ENCODE peak calls at places on chromosomes 6 and 20, in seven cellular contexts. One of them, this sample, is unnamed.

GRCh38 chr20:44212792-44213191 is 2.2 kb upstream of the OSER1 start:
- DNase-seq in tibial nerve: no peak
- DNase-seq in SJSA1: no peak
- DNase-seq in right lobe of liver: no peak
- DNase-seq in SK-N-MC: no peak
- DNase-seq in adrenal gland: no peak
- DNase-seq in HepG2: no peak
- DNase-seq in this sample: no peak

GRCh38 chr6:148500402-148500801 is 157.8 kb downstream of the SASH1 start:
- DNase-seq in tibial nerve: no peak
- DNase-seq in SJSA1: no peak
- DNase-seq in right lobe of liver: no peak
- DNase-seq in SK-N-MC: no peak
- DNase-seq in adrenal gland: no peak
- DNase-seq in HepG2: no peak
- DNase-seq in this sample: no peak

GRCh38 chr6:56851541-56852248 is 103.2 kb upstream of the BEND6 start:
- DNase-seq in tibial nerve: no peak
- DNase-seq in SJSA1: peak; percentile 75
- DNase-seq in right lobe of liver: no peak
- DNase-seq in SK-N-MC: peak; percentile 32
- DNase-seq in adrenal gland: peak; percentile 69
- DNase-seq in HepG2: peak; percentile 72
- DNase-seq in this sample: peak; percentile 65

GRCh38 chr6:30684386-30685156 is 1.9 kb downstream of the PPP1R18 start:
- DNase-seq in tibial nerve: no peak
- DNase-seq in SJSA1: peak; percentile 66
- DNase-seq in right lobe of liver: peak; percentile 74
- DNase-seq in SK-N-MC: no peak
- DNase-seq in adrenal gland: peak; percentile 45
- DNase-seq in HepG2: no peak
- DNase-seq in this sample: peak; percentile 36

GRCh38 chr20:31869942-31870702 is at the start of the genes DUSP15 and TTLL9:
- DNase-seq in tibial nerve: peak; percentile 29
- DNase-seq in SJSA1: peak; percentile 47
- DNase-seq in right lobe of liver: peak; percentile 55
- DNase-seq in SK-N-MC: no peak
- DNase-seq in adrenal gland: peak; percentile 67
- DNase-seq in HepG2: no peak
- DNase-seq in this sample: no peak

GRCh38 chr6:2546941-2547716 is 203.6 kb downstream of the MYLK4 start:
- DNase-seq in tibial nerve: no peak
- DNase-seq in SJSA1: no peak
- DNase-seq in right lobe of liver: no peak
- DNase-seq in SK-N-MC: no peak
- DNase-seq in adrenal gland: no peak
- DNase-seq in HepG2: no peak
- DNase-seq in this sample: no peak

GRCh38 chr6:117280922-117281321 is 15.6 kb downstream of the VGLL2 start:
- DNase-seq in tibial nerve: no peak
- DNase-seq in SJSA1: no peak
- DNase-seq in right lobe of liver: no peak
- DNase-seq in SK-N-MC: no peak
- DNase-seq in adrenal gland: no peak
- DNase-seq in HepG2: peak; percentile 13
- DNase-seq in this sample: no peak

GRCh38 chr6:20827798-20828197 is 293.5 kb downstream of the CDKAL1 start:
- DNase-seq in tibial nerve: no peak
- DNase-seq in SJSA1: no peak
- DNase-seq in right lobe of liver: no peak
- DNase-seq in SK-N-MC: no peak
- DNase-seq in adrenal gland: no peak
- DNase-seq in HepG2: no peak
- DNase-seq in this sample: no peak

GRCh38 chr20:56440346-56441007 is 27.9 kb upstream of the RTF2 start:
- DNase-seq in tibial nerve: no peak
- DNase-seq in SJSA1: no peak
- DNase-seq in right lobe of liver: no peak
- DNase-seq in SK-N-MC: no peak
- DNase-seq in adrenal gland: no peak
- DNase-seq in HepG2: no peak
- DNase-seq in this sample: no peak

GRCh38 chr6:46098678-46099077 is 31.1 kb upstream of the ENPP4 start:
- DNase-seq in tibial nerve: no peak
- DNase-seq in SJSA1: no peak
- DNase-seq in right lobe of liver: peak; percentile 45
- DNase-seq in SK-N-MC: no peak
- DNase-seq in adrenal gland: peak; percentile 35
- DNase-seq in HepG2: peak; percentile 68
- DNase-seq in this sample: no peak

GRCh38 chr20:23126281-23127061 is 40.3 kb upstream of the CD93 start:
- DNase-seq in tibial nerve: no peak
- DNase-seq in SJSA1: no peak
- DNase-seq in right lobe of liver: peak; percentile 16
- DNase-seq in SK-N-MC: no peak
- DNase-seq in adrenal gland: no peak
- DNase-seq in HepG2: no peak
- DNase-seq in this sample: no peak

GRCh38 chr6:14039038-14039437 is 78.5 kb upstream of the CD83 start:
- DNase-seq in tibial nerve: no peak
- DNase-seq in SJSA1: no peak
- DNase-seq in right lobe of liver: no peak
- DNase-seq in SK-N-MC: no peak
- DNase-seq in adrenal gland: no peak
- DNase-seq in HepG2: no peak
- DNase-seq in this sample: no peak

GRCh38 chr6:88813045-88813444 is 150.4 kb downstream of the RNGTT start:
- DNase-seq in tibial nerve: no peak
- DNase-seq in SJSA1: no peak
- DNase-seq in right lobe of liver: no peak
- DNase-seq in SK-N-MC: no peak
- DNase-seq in adrenal gland: no peak
- DNase-seq in HepG2: no peak
- DNase-seq in this sample: no peak

GRCh38 chr6:106134906-106135634 is 48.9 kb downstream of the PRDM1 start:
- DNase-seq in tibial nerve: no peak
- DNase-seq in SJSA1: peak; percentile 80
- DNase-seq in right lobe of liver: no peak
- DNase-seq in SK-N-MC: no peak
- DNase-seq in adrenal gland: peak; percentile 93
- DNase-seq in HepG2: peak; percentile 53
- DNase-seq in this sample: no peak

GRCh38 chr20:63734946-63735858 is 1.3 kb upstream of the LIME1 start:
- DNase-seq in tibial nerve: no peak
- DNase-seq in SJSA1: no peak
- DNase-seq in right lobe of liver: peak; percentile 70
- DNase-seq in SK-N-MC: no peak
- DNase-seq in adrenal gland: peak; percentile 62
- DNase-seq in HepG2: no peak
- DNase-seq in this sample: no peak

GRCh38 chr6:168440520-168441433 is at the start of gene SMOC2:
- DNase-seq in tibial nerve: no peak
- DNase-seq in SJSA1: no peak
- DNase-seq in right lobe of liver: no peak
- DNase-seq in SK-N-MC: no peak
- DNase-seq in adrenal gland: no peak
- DNase-seq in HepG2: no peak
- DNase-seq in this sample: no peak

GRCh38 chr6:39092124-39092523 is 22.9 kb downstream of the SAYSD1 start:
- DNase-seq in tibial nerve: no peak
- DNase-seq in SJSA1: no peak
- DNase-seq in right lobe of liver: no peak
- DNase-seq in SK-N-MC: no peak
- DNase-seq in adrenal gland: no peak
- DNase-seq in HepG2: peak; percentile 19
- DNase-seq in this sample: no peak

GRCh38 chr20:10619427-10619826 is 54.4 kb downstream of the JAG1 start:
- DNase-seq in tibial nerve: no peak
- DNase-seq in SJSA1: peak; percentile 62
- DNase-seq in right lobe of liver: no peak
- DNase-seq in SK-N-MC: peak; percentile 87
- DNase-seq in adrenal gland: no peak
- DNase-seq in HepG2: no peak
- DNase-seq in this sample: no peak

GRCh38 chr6:147116043-147116442 is 88.2 kb upstream of the STXBP5 start:
- DNase-seq in tibial nerve: no peak
- DNase-seq in SJSA1: no peak
- DNase-seq in right lobe of liver: no peak
- DNase-seq in SK-N-MC: no peak
- DNase-seq in adrenal gland: no peak
- DNase-seq in HepG2: no peak
- DNase-seq in this sample: no peak

GRCh38 chr20:21303872-21304586 is 898 bp downstream of the XRN2 start:
- DNase-seq in tibial nerve: no peak
- DNase-seq in SJSA1: no peak
- DNase-seq in right lobe of liver: no peak
- DNase-seq in SK-N-MC: no peak
- DNase-seq in adrenal gland: peak; percentile 41
- DNase-seq in HepG2: no peak
- DNase-seq in this sample: no peak

GRCh38 chr6:127201321-127201720 is 65.3 kb upstream of the RNF146 start:
- DNase-seq in tibial nerve: no peak
- DNase-seq in SJSA1: no peak
- DNase-seq in right lobe of liver: no peak
- DNase-seq in SK-N-MC: no peak
- DNase-seq in adrenal gland: no peak
- DNase-seq in HepG2: no peak
- DNase-seq in this sample: no peak

GRCh38 chr20:2458919-2459499 is 11.6 kb downstream of the SNRPB start:
- DNase-seq in tibial nerve: no peak
- DNase-seq in SJSA1: no peak
- DNase-seq in right lobe of liver: no peak
- DNase-seq in SK-N-MC: no peak
- DNase-seq in adrenal gland: no peak
- DNase-seq in HepG2: no peak
- DNase-seq in this sample: no peak
- H3K36me3 ChIP-seq in tibial nerve: peaks cover 15% of the 10 kb centered on the region
- H3K36me3 ChIP-seq in SJSA1: peaks cover 59% of the 10 kb centered on the region
- H3K36me3 ChIP-seq in right lobe of liver: peaks cover 11% of the 10 kb centered on the region
- H3K36me3 ChIP-seq in SK-N-MC: peaks cover 55% of the 10 kb centered on the region
- H3K36me3 ChIP-seq in adrenal gland: peaks cover 56% of the 10 kb centered on the region
- H3K36me3 ChIP-seq in HepG2: peaks cover 29% of the 10 kb centered on the region
- H3K36me3 ChIP-seq in this sample: peaks cover 13% of the 10 kb centered on the region

GRCh38 chr6:137767931-137768690 is 98.9 kb upstream of the TNFAIP3 start:
- DNase-seq in tibial nerve: no peak
- DNase-seq in SJSA1: no peak
- DNase-seq in right lobe of liver: no peak
- DNase-seq in SK-N-MC: no peak
- DNase-seq in adrenal gland: no peak
- DNase-seq in HepG2: no peak
- DNase-seq in this sample: peak; percentile 44
- H3K36me3 ChIP-seq in tibial nerve: no peaks in the 10 kb centered on the region
- H3K36me3 ChIP-seq in SJSA1: no peaks in the 10 kb centered on the region
- H3K36me3 ChIP-seq in right lobe of liver: no peaks in the 10 kb centered on the region
- H3K36me3 ChIP-seq in SK-N-MC: no peaks in the 10 kb centered on the region
- H3K36me3 ChIP-seq in adrenal gland: no peaks in the 10 kb centered on the region
- H3K36me3 ChIP-seq in HepG2: no peaks in the 10 kb centered on the region
- H3K36me3 ChIP-seq in this sample: no peaks in the 10 kb centered on the region

GRCh38 chr6:36599791-36600209 is 5.6 kb downstream of the SRSF3 start:
- DNase-seq in tibial nerve: no peak
- DNase-seq in SJSA1: peak; percentile 57
- DNase-seq in right lobe of liver: no peak
- DNase-seq in SK-N-MC: no peak
- DNase-seq in adrenal gland: peak; percentile 34
- DNase-seq in HepG2: no peak
- DNase-seq in this sample: no peak
- H3K36me3 ChIP-seq in tibial nerve: peaks cover 31% of the 10 kb centered on the region
- H3K36me3 ChIP-seq in SJSA1: peaks cover 99% of the 10 kb centered on the region
- H3K36me3 ChIP-seq in right lobe of liver: peaks cover 10% of the 10 kb centered on the region
- H3K36me3 ChIP-seq in SK-N-MC: peaks cover 100% of the 10 kb centered on the region
- H3K36me3 ChIP-seq in adrenal gland: peaks cover 82% of the 10 kb centered on the region
- H3K36me3 ChIP-seq in HepG2: peaks cover 34% of the 10 kb centered on the region
- H3K36me3 ChIP-seq in this sample: peaks cover 42% of the 10 kb centered on the region

DNA sequence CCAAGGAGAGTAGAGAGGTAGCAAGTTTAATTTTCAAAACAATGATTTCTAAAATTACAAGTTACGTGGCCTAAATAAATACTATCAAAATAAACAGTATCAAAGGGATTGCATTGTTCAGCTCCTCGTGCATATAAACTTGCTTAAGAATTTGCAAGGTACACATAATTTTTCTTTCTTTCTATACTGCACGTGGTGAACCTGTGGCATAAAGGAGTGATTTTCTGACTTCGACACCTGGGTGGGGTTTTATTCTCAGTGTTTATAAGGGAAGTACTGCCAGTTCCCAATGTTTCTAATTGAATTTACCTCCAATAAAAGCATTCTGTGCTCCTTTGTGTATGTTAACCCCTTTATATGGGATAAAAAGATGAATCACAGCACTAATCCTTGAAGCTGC is 50.1 kb upstream of the C20orf144 start:
- DNase-seq in tibial nerve: no peak
- DNase-seq in SJSA1: no peak
- DNase-seq in right lobe of liver: no peak
- DNase-seq in SK-N-MC: no peak
- DNase-seq in adrenal gland: no peak
- DNase-seq in HepG2: no peak
- DNase-seq in this sample: no peak
- H3K36me3 ChIP-seq in tibial nerve: no peaks in the 10 kb centered on the region
- H3K36me3 ChIP-seq in SJSA1: peaks cover 51% of the 10 kb centered on the region
- H3K36me3 ChIP-seq in right lobe of liver: no peaks in the 10 kb centered on the region
- H3K36me3 ChIP-seq in SK-N-MC: peaks cover 41% of the 10 kb centered on the region
- H3K36me3 ChIP-seq in adrenal gland: peaks cover 31% of the 10 kb centered on the region
- H3K36me3 ChIP-seq in HepG2: peaks cover 28% of the 10 kb centered on the region
- H3K36me3 ChIP-seq in this sample: peaks cover 1% of the 10 kb centered on the region